ENCODE peak calls at places on chromosomes 2 and 18, in seven cellular contexts. Y is activated CD4-positive, alpha-beta T cell treated with anti-CD3 and anti-CD28 coated beads for 48 hours; X is left colon; L is NCI-H446; P is H7; F is suprapubic skin; B is CD8-positive, alpha-beta T cell. N is an unnamed sample.

GRCh38 chr2:216315817-216316603 is 56.3 kb downstream of the MARCHF4 start:
- DNase-seq in Y (peak), L (no peak), P (no peak), F (no peak), X (no peak), B (no peak), N (no peak)

GRCh38 chr2:127826047-127826446 is 15.1 kb upstream of the WDR33 start:
- DNase-seq in X (no peak), Y (no peak), F (no peak), P (no peak), B (no peak), L (no peak), N (no peak)

GRCh38 chr2:241858206-241859016 is at the start of gene PDCD1:
- DNase-seq in B (peak), L (no peak), P (peak), F (peak), Y (peak), X (no peak), N (no peak)

GRCh38 chr2:83081835-83082522 is 1377.1 kb downstream of the SUCLG1 start:
- DNase-seq in X (no peak), F (no peak), Y (no peak), L (peak), B (no peak), P (no peak), N (peak)

GRCh38 chr2:71926860-71927756 is 220.6 kb downstream of the CYP26B1 start:
- DNase-seq in P (peak), B (peak), F (no peak), X (no peak), L (no peak), Y (no peak), N (no peak)

GRCh38 chr2:102065675-102066252 is 74.0 kb downstream of the IL1R2 start:
- DNase-seq in B (no peak), P (no peak), Y (peak), F (no peak), L (no peak), X (no peak), N (no peak)

GRCh38 chr2:156147594-156148330 is 184.8 kb downstream of the NR4A2 start:
- DNase-seq in L (no peak), P (no peak), B (no peak), X (no peak), Y (no peak), F (no peak), N (no peak)

GRCh38 chr2:226002438-226002837 is 602.9 kb downstream of the NYAP2 start:
- DNase-seq in B (no peak), X (no peak), P (no peak), Y (no peak), F (no peak), L (no peak), N (no peak)

GRCh38 chr2:168814046-168814445 is 11.6 kb downstream of the NOSTRIN start:
- DNase-seq in F (no peak), L (no peak), X (no peak), B (no peak), P (no peak), Y (no peak), N (no peak)

GRCh38 chr2:88122141-88122884 is 5.5 kb downstream of the FABP1 start:
- DNase-seq in F (no peak), P (no peak), B (no peak), Y (no peak), L (no peak), X (no peak), N (no peak)

GRCh38 chr2:2294183-2294675 is 36.8 kb downstream of the MYT1L start:
- DNase-seq in B (no peak), P (no peak), X (no peak), Y (no peak), L (no peak), F (no peak), N (no peak)

GRCh38 chr2:164992818-164993217 is 37.5 kb upstream of the SLC38A11 start:
- DNase-seq in F (no peak), L (peak), B (peak), Y (peak), P (peak), X (peak), N (peak)

GRCh38 chr2:63992061-63992685 is 27.1 kb downstream of the VPS54 start:
- DNase-seq in X (no peak), P (no peak), L (no peak), Y (no peak), B (no peak), F (no peak), N (no peak)

GRCh38 chr2:98551316-98551715 is 57.0 kb downstream of the COA5 start:
- DNase-seq in X (no peak), L (no peak), P (no peak), B (no peak), F (no peak), Y (peak), N (no peak)

GRCh38 chr18:47618758-47619157 is 311.7 kb downstream of the SMAD2 start:
- DNase-seq in F (no peak), X (no peak), L (no peak), P (peak), B (no peak), Y (no peak), N (no peak)

GRCh38 chr2:61604433-61604832 is 66.3 kb upstream of the XPO1 start:
- DNase-seq in L (no peak), F (no peak), X (no peak), B (no peak), P (no peak), Y (no peak), N (no peak)

GRCh38 chr2:201378496-201379397 is 21.6 kb upstream of the FLACC1 start:
- DNase-seq in F (no peak), P (no peak), L (no peak), Y (no peak), X (no peak), B (no peak), N (no peak)

GRCh38 chr2:95113464-95113863 is 8.1 kb downstream of the MRPS5 start:
- DNase-seq in F (no peak), B (no peak), Y (no peak), X (no peak), P (no peak), L (no peak), N (no peak)

GRCh38 chr2:28507806-28508764 is 12.2 kb downstream of the PLB1 start:
- DNase-seq in X (peak), F (no peak), B (peak), P (no peak), Y (peak), L (no peak), N (no peak)

GRCh38 chr2:46695283-46695682 is 215.9 kb downstream of the TMEM247 start:
- DNase-seq in B (no peak), Y (no peak), X (no peak), L (peak), F (no peak), P (no peak), N (no peak)